ENCODE peak calls at places on chromosomes 6 and 20, in four cellular contexts. L is K562, G is GM12878, M is HepG2. S is an unnamed sample.

GRCh38 chr6:99426454-99426762 is 1.3 kb upstream of the PNISR start:
- DNase-seq in M (no peak), G (no peak), L (no peak), S (no peak)

GRCh38 chr6:131688286-131688685 is 12.9 kb downstream of the OR2A4 start:
- DNase-seq in L (no peak), G (peak; percentile 23), M (no peak), S (no peak)

GRCh38 chr6:169997187-169997929 is 245.9 kb downstream of the ERMARD start:
- DNase-seq in G (no peak), M (no peak), L (no peak), S (no peak)

GRCh38 chr6:160487116-160487515 is 138.9 kb downstream of the SLC22A3 start:
- DNase-seq in M (no peak), G (no peak), L (no peak), S (no peak)

GRCh38 chr6:35552285-35552917 is 39.7 kb upstream of the TULP1 start:
- DNase-seq in M (peak; percentile 40), L (peak; percentile 80), G (peak; percentile 15), S (peak; percentile 36)

GRCh38 chr20:10654630-10655029 is 19.2 kb downstream of the JAG1 start:
- DNase-seq in M (no peak), L (no peak), G (peak; percentile 79), S (no peak)

GRCh38 chr20:48984575-48985219 is 61.4 kb upstream of the CSE1L start:
- DNase-seq in L (no peak), M (no peak), G (no peak), S (no peak)

GRCh38 chr6:74715362-74716068 is 490.3 kb downstream of the COL12A1 start:
- DNase-seq in M (no peak), G (no peak), L (no peak), S (no peak)

GRCh38 chr6:11278207-11278559 is 45.7 kb upstream of the NEDD9 start:
- DNase-seq in G (peak; percentile 60), M (no peak), L (no peak), S (no peak)

GRCh38 chr6:33313105-33313708 is 671 bp downstream of the TAPBP start:
- DNase-seq in M (no peak), G (no peak), L (peak; percentile 66), S (no peak)

GRCh38 chr6:3813150-3813780 is 35.9 kb upstream of the FAM50B start:
- DNase-seq in L (peak; percentile 47), M (peak; percentile 33), G (no peak), S (no peak)

GRCh38 chr6:138991206-138991605 is 3.2 kb upstream of the REPS1 start:
- DNase-seq in G (no peak), M (no peak), L (no peak), S (no peak)

GRCh38 chr6:151067684-151068596 is 171.8 kb upstream of the AKAP12 start:
- DNase-seq in M (peak; percentile 96), L (no peak), G (no peak), S (no peak)

GRCh38 chr20:24588725-24589340 is 119.4 kb downstream of the SYNDIG1 start:
- DNase-seq in L (no peak), G (no peak), M (no peak), S (no peak)

GRCh38 chr6:20699402-20699801 is 165.1 kb downstream of the CDKAL1 start:
- DNase-seq in L (no peak), G (no peak), M (no peak), S (no peak)

GRCh38 chr6:126804255-126805064 is 314.0 kb upstream of the RSPO3 start:
- DNase-seq in M (peak; percentile 51), G (no peak), L (peak; percentile 36), S (no peak)

GRCh38 chr20:38277691-38278090 is 17.2 kb upstream of the KIAA1755 start:
- DNase-seq in G (no peak), L (no peak), M (no peak), S (no peak)

GRCh38 chr20:44019638-44020335 is 105.1 kb downstream of the TOX2 start:
- DNase-seq in G (no peak), M (no peak), L (no peak), S (no peak)

GRCh38 chr6:106512048-106512957 is 117.0 kb downstream of the RTN4IP1 start:
- DNase-seq in L (no peak), G (no peak), M (peak; percentile 68), S (no peak)

GRCh38 chr20:17995967-17996819 is 27.4 kb downstream of the MGME1 start:
- DNase-seq in L (peak; percentile 53), G (no peak), M (peak; percentile 70), S (no peak)

GRCh38 chr6:47631248-47632196 is 66.9 kb upstream of the ADGRF4 start:
- DNase-seq in M (peak; percentile 66), L (peak; percentile 42), G (peak; percentile 32), S (peak; percentile 23)

GRCh38 chr20:50138479-50139393 is 14.8 kb downstream of the PEDS1 start:
- DNase-seq in G (no peak), M (peak; percentile 73), L (no peak), S (no peak)

GRCh38 chr6:19465760-19466159 is 371.4 kb upstream of the ID4 start:
- DNase-seq in L (no peak), M (no peak), G (no peak), S (no peak)

GRCh38 chr20:46642265-46642942 is 8.9 kb downstream of the SLC13A3 start:
- DNase-seq in M (no peak), G (no peak), L (no peak), S (no peak)

GRCh38 chr6:45619994-45620471 is 242.3 kb upstream of the SUPT3H start:
- DNase-seq in M (no peak), L (no peak), G (no peak), S (peak; percentile 27)

GRCh38 chr20:36467076-36467999 is 74.0 kb upstream of the MYL9 start:
- DNase-seq in M (no peak), G (no peak), L (no peak), S (no peak)

GRCh38 chr6:64507661-64508060 is 872.1 kb downstream of the PHF3 start:
- DNase-seq in G (no peak), M (no peak), L (no peak), S (no peak)

GRCh38 chr20:50003253-50003656 is 20.5 kb downstream of the SNAI1 start:
- DNase-seq in L (no peak), G (no peak), M (no peak), S (no peak)

GRCh38 chr6:142322504-142323198 is 20.8 kb downstream of the ADGRG6 start:
- DNase-seq in G (no peak), L (no peak), M (no peak), S (no peak)

GRCh38 chr20:58482416-58482815 is 32.8 kb downstream of the APCDD1L start:
- DNase-seq in L (peak; percentile 36), G (no peak), M (no peak), S (no peak)

GRCh38 chr6:153160221-153160620 is 29.1 kb upstream of the RGS17 start:
- DNase-seq in L (no peak), M (peak; percentile 64), G (no peak), S (no peak)

GRCh38 chr6:40352006-40352405 is 235.2 kb downstream of the LRFN2 start:
- DNase-seq in M (no peak), L (no peak), G (no peak), S (no peak)

GRCh38 chr20:62020935-62021701 is 44.6 kb downstream of the TAF4 start:
- DNase-seq in L (no peak), M (no peak), G (no peak), S (no peak)

GRCh38 chr6:161367472-161367871 is 93.6 kb upstream of the AGPAT4 start:
- DNase-seq in L (no peak), M (peak; percentile 31), G (no peak), S (no peak)

DNA sequence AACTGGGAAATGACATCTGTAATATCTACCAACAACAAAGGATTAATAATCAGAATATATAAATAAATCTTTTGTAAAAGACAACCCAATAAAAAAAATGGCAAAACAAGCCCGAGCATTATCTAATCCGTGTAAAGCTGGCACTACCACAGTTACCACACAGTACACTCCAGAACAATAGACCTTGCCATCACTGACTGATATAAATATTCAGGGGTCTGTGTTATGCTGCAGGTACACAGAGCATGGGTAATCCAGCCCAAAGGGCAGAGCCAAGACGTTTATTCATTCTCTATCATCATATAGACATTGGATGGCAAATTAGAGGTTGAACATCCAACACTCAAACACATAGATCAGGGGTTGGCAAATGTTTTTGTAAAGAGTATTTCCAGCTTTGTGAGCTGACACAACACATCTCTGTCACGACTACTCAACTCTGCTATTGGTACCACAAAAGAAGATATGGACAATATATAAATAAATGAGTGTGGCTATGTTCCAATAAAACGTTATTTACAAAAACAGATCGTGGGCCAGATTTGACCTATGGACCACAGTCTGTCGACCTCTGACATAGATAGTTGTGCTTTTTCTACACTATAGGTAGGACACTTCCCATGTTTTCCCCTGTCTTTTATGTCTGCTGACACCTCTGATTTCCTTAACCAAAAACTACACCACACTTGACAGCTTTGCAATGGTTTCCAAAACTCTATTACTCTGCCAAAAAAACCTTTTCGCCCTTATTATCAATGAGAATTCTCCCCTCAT is 4.5 kb downstream of the NCOA6 start:
- DNase-seq in G (no peak), M (no peak), L (no peak), S (no peak)
- TF ChIP-seq SRF in G (no peak), M (no peak), L (no peak), S (no peak)

DNA sequence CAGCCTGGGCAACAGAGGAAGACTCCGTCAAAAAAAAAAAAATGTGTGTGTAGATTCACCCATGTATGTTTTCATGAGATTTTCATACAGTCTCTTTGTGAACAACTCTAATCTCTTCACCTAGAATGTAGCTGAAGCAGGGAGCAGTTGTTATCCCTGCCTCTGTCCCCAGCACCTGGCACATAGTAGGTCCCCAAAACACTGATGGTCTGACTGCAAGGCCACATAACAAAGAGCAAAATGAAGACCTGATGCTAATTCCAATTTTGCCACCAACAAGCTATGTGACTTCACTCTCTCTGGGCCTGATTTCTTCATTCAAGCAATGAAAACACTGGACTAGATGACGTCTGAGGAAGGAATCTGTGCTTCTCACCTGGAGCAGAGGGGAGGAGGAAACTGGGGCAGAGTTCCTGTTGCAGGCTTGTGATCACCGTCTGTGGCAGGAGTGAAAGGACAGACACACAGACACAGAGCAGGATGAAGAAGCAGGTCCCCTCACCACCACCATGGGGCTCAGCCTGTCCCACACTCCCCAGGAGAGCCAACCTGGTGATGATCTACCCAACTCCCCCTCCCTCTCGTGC is 4.6 kb downstream of the SLC44A4 start:
- DNase-seq in L (no peak), M (no peak), G (no peak), S (no peak)
- TF ChIP-seq RFX5 in L (no peak), M (no peak), G (no peak), S (no peak)

GRCh38 chr20:22770240-22770800 is 185.9 kb upstream of the FOXA2 start:
- DNase-seq in M (no peak), L (no peak), G (no peak), S (no peak)
- TF ChIP-seq SRF in M (no peak), L (no peak), G (no peak), S (no peak)

GRCh38 chr6:75755704-75756103 is 6.7 kb downstream of the MYO6 start:
- DNase-seq in G (no peak), M (no peak), L (no peak), S (no peak)
- TF ChIP-seq RFX5 in G (no peak), M (no peak), L (no peak), S (no peak)

S was measured in H1.